ENCODE peak calls at places on chromosomes 1 and 21, in ten cellular contexts. X is heart left ventricle, E is left lung, G is ovary, P is thoracic aorta, H is AG04450, V is OCI-LY7, L is brain microvascular endothelial cell, T is hepatocyte, K is aorta. N is an unnamed sample.

GRCh38 chr1:115478933-115479551 is 141.0 kb upstream of the NGF start:
- DNase-seq in X (no peak), E (no peak), G (no peak), P (no peak), H (no peak), V (no peak), L (no peak), T (no peak), K (no peak), N (no peak)

GRCh38 chr1:99170516-99170915 is 93.8 kb upstream of the PLPPR4 start:
- DNase-seq in X (no peak), E (no peak), G (no peak), P (no peak), H (no peak), V (no peak), L (no peak), T (no peak), K (no peak), N (peak; percentile 21)

GRCh38 chr1:115469703-115470476 is 131.8 kb upstream of the NGF start:
- DNase-seq in X (no peak), E (peak; percentile 46), G (peak; percentile 68), P (no peak), H (no peak), V (peak; percentile 58), L (peak; percentile 66), T (peak; percentile 68), K (peak; percentile 81), N (peak; percentile 65)

GRCh38 chr1:47594627-47595026 is 156.8 kb downstream of the FOXD2 start:
- DNase-seq in X (no peak), E (no peak), G (no peak), P (no peak), H (no peak), V (no peak), L (no peak), T (no peak), K (no peak), N (no peak)

GRCh38 chr1:65694933-65695332 is 97.8 kb upstream of the PDE4B start:
- DNase-seq in X (no peak), E (no peak), G (no peak), P (no peak), H (no peak), V (no peak), L (no peak), T (no peak), K (no peak), N (no peak)

GRCh38 chr1:243269461-243269801 is 13.6 kb downstream of the SDCCAG8 start:
- DNase-seq in X (no peak), E (no peak), G (no peak), P (no peak), H (no peak), V (peak; percentile 65), L (peak; percentile 56), T (no peak), K (no peak), N (no peak)

GRCh38 chr1:150017206-150017750 is 6.8 kb upstream of the OTUD7B start:
- DNase-seq in X (no peak), E (peak; percentile 74), G (no peak), P (no peak), H (no peak), V (no peak), L (no peak), T (peak; percentile 66), K (no peak), N (peak; percentile 89)

GRCh38 chr1:205532996-205533728 is 28.7 kb downstream of the CDK18 start:
- DNase-seq in X (no peak), E (no peak), G (no peak), P (no peak), H (no peak), V (no peak), L (no peak), T (no peak), K (peak; percentile 63), N (no peak)

GRCh38 chr1:55276671-55277376 is 61.7 kb upstream of the USP24 start:
- DNase-seq in X (peak; percentile 17), E (no peak), G (no peak), P (no peak), H (no peak), V (no peak), L (no peak), T (no peak), K (no peak), N (no peak)

GRCh38 chr1:24178404-24178803 is 8.7 kb downstream of the IFNLR1 start:
- DNase-seq in X (no peak), E (no peak), G (no peak), P (no peak), H (no peak), V (no peak), L (no peak), T (no peak), K (no peak), N (no peak)

GRCh38 chr1:12056331-12056841 is 6.7 kb upstream of the TNFRSF8 start:
- DNase-seq in X (no peak), E (no peak), G (no peak), P (no peak), H (no peak), V (no peak), L (no peak), T (no peak), K (no peak), N (peak; percentile 62)

GRCh38 chr1:34155851-34156250 is 9.2 kb downstream of the CSMD2 start:
- DNase-seq in X (no peak), E (no peak), G (no peak), P (no peak), H (no peak), V (no peak), L (no peak), T (no peak), K (no peak), N (no peak)

GRCh38 chr1:233172201-233172600 is 123.3 kb downstream of the PCNX2 start:
- DNase-seq in X (no peak), E (no peak), G (no peak), P (no peak), H (no peak), V (no peak), L (peak; percentile 36), T (no peak), K (no peak), N (no peak)

GRCh38 chr1:10693497-10694273 is 102.8 kb downstream of the CASZ1 start:
- DNase-seq in X (no peak), E (no peak), G (peak; percentile 61), P (no peak), H (no peak), V (peak; percentile 61), L (no peak), T (peak; percentile 70), K (peak; percentile 86), N (no peak)

DNA sequence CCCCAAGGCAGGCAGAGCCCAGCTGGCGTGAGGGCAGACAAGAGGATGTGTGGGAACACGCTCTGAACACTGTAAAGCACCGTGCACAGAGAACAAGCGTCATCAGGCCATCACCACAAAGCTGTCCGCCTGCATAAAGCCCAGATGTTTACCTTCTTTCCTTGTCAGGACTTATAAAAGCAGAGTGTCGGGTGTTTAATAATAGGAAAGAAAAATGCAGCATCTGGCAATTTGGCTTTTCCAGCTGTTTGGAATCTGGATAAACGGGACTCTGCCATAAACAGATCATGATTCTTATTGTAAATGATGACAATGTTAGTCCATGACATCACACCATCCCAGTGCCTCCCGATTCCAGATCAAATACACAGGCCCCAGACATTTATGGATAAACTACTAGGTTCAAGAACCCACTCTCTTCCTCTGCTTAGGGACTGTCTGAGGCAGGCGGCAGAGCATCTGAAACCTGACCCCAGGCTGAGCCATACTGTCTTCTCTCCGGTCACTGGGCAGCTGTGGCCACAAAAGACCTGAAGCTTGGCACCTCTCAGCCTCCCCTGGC is 4.2 kb downstream of the GLIS1 start:
- DNase-seq in X (no peak), E (no peak), G (no peak), P (no peak), H (peak; percentile 86), V (no peak), L (peak; percentile 90), T (peak; percentile 35), K (no peak), N (peak; percentile 65)
- H3K27ac ChIP-seq in X (no peak overlapping the region), E (no peak overlapping the region), G (no peak overlapping the region), P (no peak overlapping the region), H (peak overlapping the region; percentile 95), V (no peak overlapping the region), L (peak overlapping the region; percentile 100), T (peak overlapping the region; percentile 29), K (no peak overlapping the region), N (no peak overlapping the region)

DNA sequence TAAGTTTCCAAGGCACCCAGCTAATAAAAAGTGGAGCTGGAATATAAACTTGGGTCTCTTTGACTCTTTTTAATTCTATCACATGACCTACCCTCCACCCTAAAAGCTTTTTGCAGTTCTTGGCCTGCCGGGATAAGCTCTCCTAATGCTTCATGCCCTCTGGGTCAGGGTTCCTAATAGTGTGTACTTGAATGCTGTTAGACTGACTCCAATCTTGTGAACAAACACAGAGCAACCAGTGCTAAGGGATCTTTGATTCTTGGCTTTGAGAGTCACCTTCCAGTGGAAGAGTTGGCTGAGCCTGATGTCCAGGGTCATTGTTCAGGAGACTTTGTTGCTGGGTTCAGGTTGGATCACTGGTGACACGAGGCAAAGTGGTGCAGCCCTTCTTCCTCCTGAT is 27.3 kb downstream of the PROK1 start:
- DNase-seq in X (no peak), E (no peak), G (no peak), P (no peak), H (no peak), V (no peak), L (no peak), T (no peak), K (no peak), N (no peak)
- H3K27ac ChIP-seq in X (no peak overlapping the region), E (no peak overlapping the region), G (no peak overlapping the region), P (no peak overlapping the region), H (no peak overlapping the region), V (no peak overlapping the region), L (no peak overlapping the region), T (peak overlapping the region; percentile 81), K (no peak overlapping the region), N (no peak overlapping the region)

DNA sequence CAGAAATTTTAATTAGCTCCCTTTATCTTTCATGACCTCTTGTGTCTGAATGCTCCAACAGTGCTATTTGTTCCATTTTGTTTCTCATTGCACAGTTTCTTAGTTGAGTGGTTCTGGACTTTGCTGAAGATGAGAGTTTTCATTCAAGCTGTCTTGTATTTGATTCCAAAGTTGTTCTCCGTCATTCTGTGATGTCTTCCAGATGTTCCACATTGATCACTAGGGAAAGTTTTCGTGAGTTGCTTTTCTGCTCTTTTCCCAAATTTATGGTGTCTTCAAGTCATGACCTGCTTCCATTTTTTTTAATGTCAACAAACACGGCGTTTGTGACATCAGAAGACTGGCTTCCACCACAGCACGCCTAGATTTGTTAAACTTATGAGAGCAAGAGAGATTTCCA is 575.5 kb downstream of the MRPL39 start:
- DNase-seq in X (no peak), E (no peak), G (no peak), P (no peak), H (no peak), V (no peak), L (no peak), T (no peak), K (no peak), N (no peak)
- H3K27ac ChIP-seq in X (no peak overlapping the region), E (no peak overlapping the region), G (no peak overlapping the region), P (no peak overlapping the region), H (no peak overlapping the region), V (no peak overlapping the region), L (no peak overlapping the region), T (no peak overlapping the region), K (no peak overlapping the region), N (no peak overlapping the region)

DNA sequence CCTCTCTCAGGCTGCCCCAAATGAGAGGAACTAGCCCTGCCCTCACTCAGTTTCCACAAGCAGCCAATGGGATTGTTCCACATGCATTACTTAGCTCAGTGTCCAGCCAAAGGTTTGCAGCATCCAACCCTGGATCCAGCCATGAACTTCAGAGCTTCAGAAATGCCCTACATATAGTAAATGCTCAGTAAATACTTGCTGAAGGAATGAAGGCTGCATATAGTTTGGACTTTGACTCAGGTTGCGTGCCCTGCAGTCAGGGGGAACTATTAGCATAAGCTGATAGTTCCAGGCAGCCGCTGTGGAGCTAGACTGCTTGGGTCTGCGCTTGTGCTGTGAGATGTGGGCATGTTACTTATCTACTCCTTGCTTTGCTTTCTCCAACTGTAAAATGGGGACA is 64.8 kb downstream of the NENF start:
- DNase-seq in X (no peak), E (no peak), G (no peak), P (no peak), H (no peak), V (no peak), L (no peak), T (no peak), K (no peak), N (no peak)
- H3K27ac ChIP-seq in X (no peak overlapping the region), E (no peak overlapping the region), G (no peak overlapping the region), P (no peak overlapping the region), H (no peak overlapping the region), V (no peak overlapping the region), L (no peak overlapping the region), T (peak overlapping the region; percentile 60), K (no peak overlapping the region), N (no peak overlapping the region)

N was measured in foreskin keratinocyte.